ENCODE peak calls at places on chromosomes 3 and 15, in six cellular contexts. X is pancreas, J is fibroblast of the aortic adventitia, O is adrenal gland, D is epithelial cell of esophagus, Y is foreskin keratinocyte. N is an unnamed sample.

GRCh38 chr3:29525254-29525881 is 244.5 kb downstream of the RBMS3 start:
- DNase-seq in D (no peak), J (peak), X (peak), O (peak), Y (no peak), N (peak)

GRCh38 chr3:112579232-112579631 is 17.4 kb downstream of the SLC35A5 start:
- DNase-seq in D (no peak), J (no peak), O (no peak), Y (no peak), X (no peak), N (no peak)

GRCh38 chr3:105436687-105437086 is 70.0 kb downstream of the ALCAM start:
- DNase-seq in J (no peak), X (no peak), O (no peak), D (no peak), Y (no peak), N (no peak)

GRCh38 chr15:78104566-78105500 is 12.5 kb downstream of the SH2D7 start:
- DNase-seq in X (no peak), Y (no peak), O (no peak), D (no peak), J (no peak), N (no peak)

GRCh38 chr3:77931272-77932009 is 891.5 kb downstream of the ROBO2 start:
- DNase-seq in J (no peak), X (no peak), O (no peak), Y (no peak), D (no peak), N (no peak)

GRCh38 chr3:179074656-179075055 is 3.0 kb upstream of the ZMAT3 start:
- DNase-seq in X (no peak), J (no peak), D (no peak), Y (no peak), O (no peak), N (no peak)

GRCh38 chr15:82647045-82647834 is at the start of gene CPEB1:
- DNase-seq in O (peak), Y (no peak), X (peak), D (peak), J (peak), N (peak)

GRCh38 chr3:115486880-115487279 is 136.4 kb upstream of the GAP43 start:
- DNase-seq in D (no peak), Y (no peak), O (no peak), J (no peak), X (no peak), N (no peak)

DNA sequence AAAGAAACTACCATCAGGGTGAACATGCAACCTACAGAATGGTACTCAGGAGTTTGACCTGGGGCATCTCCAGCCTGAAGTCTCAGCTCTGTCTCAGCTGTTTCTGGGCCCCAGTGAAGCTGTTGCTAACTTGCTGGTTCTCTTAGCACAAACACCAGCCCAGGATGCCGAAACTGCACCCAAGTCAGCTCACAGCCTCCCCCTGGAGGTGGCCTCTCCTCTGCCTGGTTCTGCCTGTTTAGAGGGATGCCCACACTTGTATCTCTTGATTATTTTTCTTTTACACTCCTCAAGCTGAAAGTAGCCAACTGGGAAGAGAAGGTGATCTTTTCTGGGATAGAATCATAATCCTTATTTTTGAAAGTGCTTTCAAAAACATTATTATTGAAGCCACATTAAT is 289.0 kb upstream of the RASGRP1 start:
- DNase-seq in X (no peak), O (no peak), J (no peak), Y (peak), D (peak), N (peak)
- TF ChIP-seq CTCF in X (no peak), O (no peak), J (peak), Y (peak), D (peak), N (peak)

GRCh38 chr3:30567139-30567753 is 39.2 kb upstream of the TGFBR2 start:
- DNase-seq in J (no peak), Y (no peak), O (no peak), D (no peak), X (no peak), N (no peak)
- TF ChIP-seq CTCF in J (no peak), Y (no peak), O (no peak), D (no peak), X (no peak), N (no peak)

DNA sequence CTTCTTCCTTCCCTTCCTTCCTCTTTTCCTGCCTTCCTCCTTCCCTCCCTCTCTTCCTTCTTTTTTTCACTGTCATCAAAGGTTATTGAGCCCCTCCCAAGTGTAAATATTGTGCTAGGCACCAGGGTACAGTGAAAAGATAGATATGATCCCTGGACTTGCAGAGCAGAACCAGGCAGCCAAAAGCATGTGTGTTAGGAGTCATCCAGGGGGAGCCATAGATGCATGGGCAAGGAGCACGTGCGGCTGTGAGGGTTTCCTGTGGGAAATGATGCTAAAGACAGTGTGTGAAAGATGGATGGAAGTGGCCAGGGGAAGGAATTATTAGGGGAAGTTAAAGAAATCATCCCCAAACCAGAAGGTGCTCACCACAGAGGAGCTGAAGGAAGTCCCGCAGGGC is 65.2 kb downstream of the NR2F2 start:
- DNase-seq in Y (no peak), J (no peak), D (no peak), X (no peak), O (no peak), N (no peak)
- TF ChIP-seq CTCF in Y (no peak), J (no peak), D (no peak), X (no peak), O (no peak), N (no peak)

GRCh38 chr3:17260257-17260656 is 375.5 kb downstream of the PLCL2 start:
- DNase-seq in Y (no peak), J (no peak), D (no peak), X (no peak), O (no peak), N (no peak)

GRCh38 chr3:17258823-17259436 is 374.2 kb downstream of the PLCL2 start:
- DNase-seq in O (no peak), D (peak), Y (no peak), X (no peak), J (peak), N (peak)

GRCh38 chr3:17261627-17262369 is 377.0 kb downstream of the PLCL2 start:
- DNase-seq in D (peak), J (no peak), X (no peak), O (no peak), Y (peak), N (no peak)

GRCh38 chr3:17257269-17257668 is 372.5 kb downstream of the PLCL2 start:
- DNase-seq in J (no peak), X (no peak), O (no peak), Y (no peak), D (no peak), N (no peak)
- TF ChIP-seq CTCF in J (no peak), X (no peak), O (no peak), Y (no peak), D (no peak), N (no peak)

DNA sequence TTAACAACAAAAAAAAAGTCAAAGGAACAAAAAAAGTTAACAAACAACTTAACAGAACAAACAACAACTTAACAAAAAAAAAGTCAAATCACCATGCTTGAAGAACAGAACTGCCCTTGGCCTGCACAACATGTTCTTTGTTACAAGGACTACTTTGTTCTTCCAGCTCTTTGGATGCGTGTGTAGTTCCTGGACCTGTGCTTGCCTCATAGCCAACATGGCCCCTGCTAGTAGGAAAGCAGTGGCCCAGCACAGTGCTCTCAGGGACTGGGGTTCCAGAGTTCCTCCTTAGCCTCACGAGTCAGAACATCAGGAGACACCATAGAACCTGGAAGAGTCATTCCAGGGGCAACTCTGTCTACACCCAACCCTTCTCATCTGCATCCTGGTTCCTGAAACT is 10.9 kb upstream of the STRIT1 start:
- DNase-seq in Y (no peak), J (no peak), X (no peak), D (no peak), O (no peak), N (no peak)
- TF ChIP-seq CTCF in Y (no peak), J (no peak), X (no peak), D (no peak), O (no peak), N (no peak)

GRCh38 chr15:63815796-63816533 is 17.8 kb downstream of the HERC1 start:
- DNase-seq in O (peak), X (no peak), D (no peak), Y (no peak), J (peak), N (no peak)

GRCh38 chr15:63818191-63818590 is 15.6 kb downstream of the HERC1 start:
- DNase-seq in Y (no peak), O (no peak), D (no peak), J (peak), X (no peak), N (no peak)

GRCh38 chr15:63820210-63820609 is 13.5 kb downstream of the HERC1 start:
- DNase-seq in D (no peak), O (no peak), Y (no peak), X (no peak), J (no peak), N (no peak)

GRCh38 chr15:63819645-63820044 is 14.1 kb downstream of the HERC1 start:
- DNase-seq in D (no peak), X (no peak), Y (no peak), O (no peak), J (no peak), N (no peak)

DNA sequence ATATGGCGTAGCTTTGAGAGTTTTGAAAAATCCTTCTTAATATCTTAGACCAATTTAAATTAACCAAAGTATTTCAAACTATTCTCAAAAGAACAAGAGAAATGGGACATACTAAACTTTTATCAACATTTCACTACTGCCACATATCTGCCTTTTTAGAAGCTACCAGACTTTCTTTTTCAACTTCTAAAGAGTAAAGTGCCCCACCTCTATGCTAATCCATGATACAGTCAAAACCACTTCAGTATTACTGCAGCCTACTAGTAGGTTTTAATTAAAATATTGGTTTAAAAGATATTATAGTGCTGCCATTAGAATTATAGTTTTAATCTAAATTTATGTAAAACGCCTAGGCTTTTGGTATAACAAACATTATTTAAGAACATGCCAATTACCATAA is 15.1 kb downstream of the HERC1 start:
- DNase-seq in D (no peak), Y (no peak), J (no peak), X (no peak), O (no peak), N (no peak)
- TF ChIP-seq CTCF in D (no peak), Y (no peak), J (no peak), X (no peak), O (no peak), N (no peak)

DNA sequence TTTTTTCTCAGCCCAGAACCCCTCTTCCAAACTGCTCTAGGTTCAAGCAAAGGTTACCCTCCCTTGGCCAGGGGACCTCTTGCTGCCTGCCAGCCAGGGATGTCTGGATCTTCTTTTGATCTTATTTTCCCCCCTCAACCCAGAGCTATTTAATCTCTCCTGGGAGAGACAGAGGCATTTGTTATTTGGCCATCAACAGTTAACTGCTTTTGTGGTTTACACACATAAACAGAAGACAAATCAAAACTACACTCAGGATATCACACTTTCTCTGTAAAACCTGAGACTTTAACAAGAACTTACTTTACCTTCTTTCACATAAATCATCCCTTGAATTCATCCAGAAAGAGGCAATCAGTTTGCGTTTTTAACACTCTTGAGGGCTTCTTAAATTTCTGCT is 272.6 kb downstream of the THSD4 start:
- DNase-seq in Y (no peak), X (no peak), O (no peak), J (no peak), D (no peak), N (no peak)
- TF ChIP-seq CTCF in Y (no peak), X (no peak), O (no peak), J (no peak), D (no peak), N (no peak)

GRCh38 chr15:50186090-50186489 is 4.1 kb downstream of the SLC27A2 start:
- DNase-seq in D (no peak), Y (no peak), J (no peak), O (no peak), X (no peak), N (no peak)

GRCh38 chr15:50187997-50188396 is 6.0 kb downstream of the SLC27A2 start:
- DNase-seq in J (no peak), O (no peak), X (no peak), Y (no peak), D (no peak), N (no peak)

GRCh38 chr15:50187525-50187924 is 5.5 kb downstream of the SLC27A2 start:
- DNase-seq in Y (no peak), J (no peak), X (no peak), D (no peak), O (no peak), N (no peak)

GRCh38 chr15:50184863-50185504 is 3.0 kb downstream of the SLC27A2 start:
- DNase-seq in O (no peak), Y (no peak), X (no peak), J (no peak), D (no peak), N (no peak)

GRCh38 chr15:50186752-50187151 is 4.8 kb downstream of the SLC27A2 start:
- DNase-seq in Y (no peak), J (no peak), O (no peak), D (no peak), X (no peak), N (no peak)
- TF ChIP-seq CTCF in Y (no peak), J (no peak), O (no peak), D (no peak), X (no peak), N (no peak)

N was measured in HFFc6.